ENCODE peak calls at places on chromosomes 1 and 21, in six cellular contexts. U is CD8-positive, alpha-beta memory T cell; C is HCT116; Y is heart left ventricle; Z is Caco-2; A is gastrocnemius medialis. J is an unnamed sample. For H3K4me1, H3K36me3 and H3K27me3, the result is how much of the 10 kb centered on the place peaks cover.

GRCh38 chr1:100950311-100950710 is 54.4 kb downstream of the SLC30A7 start:
- DNase-seq in U (no peak), C (no peak), Y (no peak), Z (no peak), A (no peak), J (no peak)

GRCh38 chr21:31509108-31510017 is 150.1 kb upstream of the SOD1 start:
- DNase-seq in U (peak), C (peak), Y (no peak), Z (peak), A (no peak), J (no peak)

GRCh38 chr1:112436384-112437156 is 40.6 kb downstream of the CTTNBP2NL start:
- DNase-seq in U (no peak), C (no peak), Y (no peak), Z (no peak), A (no peak), J (no peak)

GRCh38 chr1:27628712-27629111 is 6.3 kb downstream of the FGR start:
- DNase-seq in U (no peak), C (no peak), Y (no peak), Z (no peak), A (no peak), J (no peak)

GRCh38 chr1:94555091-94555490 is 13.5 kb upstream of the F3 start:
- DNase-seq in U (no peak), C (no peak), Y (no peak), Z (no peak), A (no peak), J (no peak)

GRCh38 chr1:175822575-175822974 is 79.2 kb upstream of the TNR start:
- DNase-seq in U (no peak), C (no peak), Y (no peak), Z (no peak), A (no peak), J (no peak)

GRCh38 chr1:1778827-1779675 is 781 bp upstream of the NADK start:
- DNase-seq in U (peak), C (peak), Y (peak), Z (peak), A (peak), J (peak)

GRCh38 chr1:3113741-3114056 is 44.7 kb downstream of the PRDM16 start:
- DNase-seq in U (no peak), C (no peak), Y (no peak), Z (no peak), A (no peak), J (no peak)

GRCh38 chr1:205228052-205228451 is 306 bp downstream of the TMCC2 start:
- DNase-seq in U (no peak), C (no peak), Y (no peak), Z (no peak), A (no peak), J (no peak)

GRCh38 chr1:15849775-15850449 is 2.4 kb downstream of the SPEN start:
- DNase-seq in U (peak), C (peak), Y (peak), Z (peak), A (no peak), J (no peak)

GRCh38 chr1:16718908-16719533 is 21.3 kb upstream of the RNU1-4 start:
- DNase-seq in U (no peak), C (no peak), Y (no peak), Z (no peak), A (no peak), J (peak)

GRCh38 chr1:6785318-6785712 is at the start of gene CAMTA1:
- DNase-seq in U (no peak), C (no peak), Y (no peak), Z (no peak), A (no peak), J (no peak)

GRCh38 chr1:169124459-169124858 is 18.0 kb downstream of the ATP1B1 start:
- DNase-seq in U (no peak), C (no peak), Y (no peak), Z (no peak), A (no peak), J (no peak)

GRCh38 chr21:17921579-17922530 is 102.7 kb upstream of the C21orf91 start:
- DNase-seq in U (no peak), C (no peak), Y (peak), Z (no peak), A (peak), J (no peak)

GRCh38 chr1:53837924-53838653 is at the start of gene NDC1:
- DNase-seq in U (peak), C (peak), Y (peak), Z (peak), A (peak), J (peak)

GRCh38 chr1:210132582-210132981 is 100.0 kb upstream of the SERTAD4 start:
- DNase-seq in U (no peak), C (no peak), Y (no peak), Z (no peak), A (no peak), J (no peak)

GRCh38 chr1:14716474-14716873 is 118.0 kb downstream of the KAZN start:
- DNase-seq in U (no peak), C (no peak), Y (no peak), Z (no peak), A (no peak), J (no peak)

GRCh38 chr1:33306561-33307493 is 14.1 kb downstream of the A3GALT2 start:
- DNase-seq in U (no peak), C (no peak), Y (no peak), Z (no peak), A (peak), J (peak)

GRCh38 chr1:98088361-98088760 is 167.5 kb upstream of the DPYD start:
- DNase-seq in U (no peak), C (no peak), Y (no peak), Z (no peak), A (no peak), J (no peak)

GRCh38 chr1:98086796-98087195 is 166.0 kb upstream of the DPYD start:
- DNase-seq in U (no peak), C (peak), Y (no peak), Z (peak), A (no peak), J (no peak)

GRCh38 chr1:98090351-98090750 is 169.5 kb upstream of the DPYD start:
- DNase-seq in U (no peak), C (no peak), Y (no peak), Z (no peak), A (no peak), J (no peak)

GRCh38 chr1:98084188-98084587 is 163.4 kb upstream of the DPYD start:
- DNase-seq in U (no peak), C (no peak), Y (no peak), Z (no peak), A (no peak), J (no peak)

DNA sequence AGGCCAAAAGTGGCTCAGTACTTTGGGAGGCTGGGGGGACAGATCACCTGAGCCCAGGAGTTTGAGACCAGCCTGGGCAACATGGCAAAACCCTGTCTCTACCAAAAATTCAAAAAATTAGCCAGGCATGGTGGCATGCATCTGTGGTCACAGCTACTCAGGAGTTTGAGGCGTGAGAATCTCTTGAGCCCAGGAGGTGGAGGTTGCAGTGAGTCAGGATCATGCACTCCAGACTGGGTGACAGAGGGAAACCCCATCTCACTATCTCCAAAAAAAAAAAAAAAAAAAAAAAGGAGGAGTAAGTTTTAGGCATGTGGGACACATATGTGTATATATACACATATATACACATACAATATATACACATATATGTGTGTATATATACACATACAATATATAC is 165.3 kb upstream of the DPYD start:
- DNase-seq in U (no peak), C (no peak), Y (no peak), Z (no peak), A (no peak), J (no peak)
- H3K4me1 ChIP-seq in U (under half), C (under half), Y (under half), Z (under half), A (under half), J (under half)

GRCh38 chr1:154334647-154335350 is 9.5 kb downstream of the ATP8B2 start:
- DNase-seq in U (peak), C (no peak), Y (peak), Z (peak), A (peak), J (peak)
- H3K36me3 ChIP-seq in U (under half), C (under half), Y (half or more), Z (under half), A (under half), J (under half)

DNA sequence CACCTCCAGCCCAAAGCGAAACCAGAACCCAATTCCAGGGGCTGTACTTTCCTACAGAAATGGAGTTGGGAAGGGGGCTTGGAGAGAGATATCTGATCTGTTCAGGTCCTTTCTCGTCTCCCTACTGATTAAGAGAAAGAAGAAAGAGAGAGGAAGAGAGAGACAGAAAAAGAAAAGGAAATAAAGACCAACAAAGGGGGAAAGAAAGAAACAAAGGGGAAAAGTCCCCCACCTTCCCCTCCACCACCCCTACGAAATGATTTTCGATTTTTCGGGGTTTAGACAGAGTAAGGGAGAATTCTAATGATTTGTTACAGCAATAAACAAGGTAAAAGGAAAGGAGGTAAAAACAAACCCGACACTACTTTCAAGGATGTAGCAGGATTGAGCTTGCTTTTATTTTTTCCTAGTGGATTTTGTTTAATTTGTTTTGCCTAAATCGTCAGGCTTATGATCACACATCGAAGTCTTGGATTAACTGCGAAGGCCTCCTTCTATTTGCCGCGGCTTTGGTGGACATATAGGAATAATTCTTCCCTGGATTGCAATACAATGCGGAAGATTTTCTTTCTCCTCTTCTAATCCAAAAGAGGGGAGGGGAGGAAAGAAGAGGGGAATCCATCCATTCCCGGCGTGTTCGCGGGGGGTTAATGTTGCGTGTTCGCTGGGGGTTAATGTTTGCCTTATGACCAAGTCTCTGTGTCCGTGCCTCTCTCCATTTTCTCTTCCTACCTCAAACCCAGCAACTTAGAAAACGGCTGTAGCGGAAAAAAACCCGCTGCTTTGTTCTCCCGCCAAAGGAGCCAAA is 1.9 kb downstream of the TAL1 start:
- DNase-seq in U (no peak), C (no peak), Y (no peak), Z (no peak), A (no peak), J (no peak)
- H3K27me3 ChIP-seq in U (half or more), C (under half), Y (half or more), Z (under half), A (half or more), J (under half)

GRCh38 chr1:39003787-39004186 is 12.7 kb downstream of the AKIRIN1 start:
- DNase-seq in U (no peak), C (no peak), Y (no peak), Z (no peak), A (no peak), J (no peak)

GRCh38 chr1:39006287-39006686 is 15.2 kb downstream of the AKIRIN1 start:
- DNase-seq in U (no peak), C (no peak), Y (no peak), Z (no peak), A (no peak), J (no peak)

GRCh38 chr1:39001516-39002389 is 10.7 kb downstream of the AKIRIN1 start:
- DNase-seq in U (no peak), C (no peak), Y (no peak), Z (no peak), A (no peak), J (no peak)

GRCh38 chr1:39006726-39007645 is 15.9 kb downstream of the AKIRIN1 start:
- DNase-seq in U (no peak), C (no peak), Y (no peak), Z (no peak), A (no peak), J (no peak)

DNA sequence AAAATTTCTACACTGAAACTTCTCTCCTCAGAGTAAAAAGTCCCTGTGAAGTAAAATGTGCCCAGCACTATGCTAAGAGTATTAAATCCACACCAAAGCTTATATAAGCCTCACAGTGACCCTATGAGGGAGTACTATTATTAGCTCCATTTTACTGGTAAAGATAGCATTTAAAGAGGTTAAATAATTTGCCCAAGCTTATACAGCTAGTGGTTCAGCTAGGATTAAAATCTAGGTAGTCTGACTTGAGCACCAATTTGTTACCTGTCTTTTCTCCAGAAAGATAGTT is 12.3 kb downstream of the AKIRIN1 start:
- DNase-seq in U (no peak), C (no peak), Y (no peak), Z (no peak), A (no peak), J (no peak)
- H3K4me1 ChIP-seq in U (under half), C (under half), Y (under half), Z (under half), A (under half), J (under half)

GRCh38 chr1:18343646-18344045 is 137.1 kb upstream of the KLHDC7A start:
- DNase-seq in U (no peak), C (no peak), Y (no peak), Z (no peak), A (no peak), J (no peak)

GRCh38 chr1:18347559-18347958 is 133.2 kb upstream of the KLHDC7A start:
- DNase-seq in U (no peak), C (no peak), Y (no peak), Z (no peak), A (no peak), J (no peak)

GRCh38 chr1:18341291-18342058 is 139.3 kb upstream of the KLHDC7A start:
- DNase-seq in U (no peak), C (no peak), Y (no peak), Z (no peak), A (no peak), J (no peak)

GRCh38 chr1:18342744-18343143 is 138.0 kb upstream of the KLHDC7A start:
- DNase-seq in U (no peak), C (no peak), Y (no peak), Z (no peak), A (no peak), J (no peak)

DNA sequence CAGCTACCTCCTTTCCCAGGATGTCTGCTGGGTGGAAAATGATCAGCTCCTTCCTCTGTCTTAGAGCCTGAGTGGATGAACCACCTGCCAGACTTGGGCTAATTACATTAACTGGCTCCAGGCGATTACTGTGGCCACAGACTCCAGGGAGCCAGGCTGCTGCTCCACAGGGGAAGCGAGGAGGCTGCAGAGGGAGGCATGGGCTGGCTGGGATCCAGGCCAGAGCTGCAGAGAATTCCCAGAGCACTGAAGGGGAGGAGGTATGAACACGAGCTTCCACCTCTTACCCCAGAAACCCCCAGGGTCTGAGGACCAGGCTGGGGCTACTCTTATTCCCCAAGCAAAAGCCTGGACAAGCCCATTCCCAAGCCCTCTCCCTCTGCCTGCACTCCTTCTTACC is 136.0 kb upstream of the KLHDC7A start:
- DNase-seq in U (no peak), C (no peak), Y (no peak), Z (no peak), A (no peak), J (no peak)
- H3K36me3 ChIP-seq in U (under half), C (under half), Y (under half), Z (under half), A (under half), J (under half)

GRCh38 chr1:90359994-90360393 is 357.1 kb downstream of the BARHL2 start:
- DNase-seq in U (no peak), C (no peak), Y (no peak), Z (no peak), A (no peak), J (no peak)
- H3K27me3 ChIP-seq in U (under half), C (under half), Y (under half), Z (under half), A (under half), J (under half)

GRCh38 chr1:46277658-46278373 is 25.6 kb downstream of the LRRC41 start:
- DNase-seq in U (no peak), C (no peak), Y (no peak), Z (no peak), A (no peak), J (no peak)
- H3K4me1 ChIP-seq in U (under half), C (under half), Y (under half), Z (under half), A (under half), J (under half)

DNA sequence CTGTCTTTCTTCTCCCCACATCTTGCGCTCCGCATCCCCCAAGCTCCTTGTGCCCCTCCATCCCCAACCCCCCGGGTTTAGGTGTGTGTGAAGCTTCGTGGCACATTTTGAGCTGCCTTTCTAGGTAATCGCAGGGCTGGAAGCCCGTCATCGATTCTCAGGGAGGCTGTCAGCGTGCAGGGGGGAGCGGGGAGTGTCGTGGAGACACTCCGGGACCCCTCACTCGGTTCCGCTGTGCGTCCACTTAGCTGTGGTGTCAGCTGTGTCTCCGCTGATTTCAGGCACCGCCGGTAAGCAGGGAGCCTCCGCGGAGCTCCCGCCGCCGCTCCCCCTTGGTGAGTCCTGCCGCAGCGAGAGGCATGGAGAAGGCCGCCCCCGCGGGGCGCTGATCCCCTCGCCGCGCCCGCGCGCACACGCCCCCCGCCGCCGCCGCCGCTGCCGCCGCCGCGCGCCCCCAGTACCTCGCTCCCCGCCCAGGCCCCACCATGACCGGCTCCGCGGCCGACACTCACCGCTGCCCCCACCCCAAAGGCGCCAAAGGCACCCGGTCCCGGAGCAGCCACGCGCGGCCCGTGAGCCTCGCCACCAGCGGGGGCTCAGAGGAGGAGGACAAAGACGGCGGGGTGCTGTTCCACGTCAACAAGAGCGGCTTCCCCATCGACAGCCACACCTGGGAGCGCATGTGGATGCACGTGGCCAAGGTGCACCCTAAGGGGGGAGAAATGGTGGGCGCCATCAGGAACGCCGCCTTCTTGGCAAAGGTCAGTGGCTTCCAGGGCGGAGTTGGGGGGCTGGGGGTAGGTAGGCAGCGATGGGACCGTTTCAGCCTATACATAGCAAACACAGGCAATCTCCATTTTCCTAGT is 950 bp downstream of the VASH2 start:
- DNase-seq in U (no peak), C (no peak), Y (no peak), Z (no peak), A (no peak), J (no peak)
- H3K36me3 ChIP-seq in U (under half), C (under half), Y (under half), Z (under half), A (under half), J (under half)

DNA sequence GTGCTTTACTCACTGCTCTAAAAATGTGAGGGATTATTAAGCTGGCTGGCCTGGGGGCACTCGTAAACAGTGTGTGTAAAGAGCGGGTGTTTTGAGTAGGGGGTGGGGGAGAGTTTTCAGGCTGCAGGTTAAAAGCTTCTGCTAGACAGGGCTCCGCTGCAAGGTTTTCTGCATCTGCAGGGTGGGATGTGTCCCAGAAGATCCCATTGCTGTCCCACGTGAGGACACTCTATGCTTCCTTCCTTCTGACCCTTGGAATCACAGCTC is 93.8 kb downstream of the KCNN3 start:
- DNase-seq in U (no peak), C (no peak), Y (no peak), Z (no peak), A (no peak), J (no peak)
- H3K27me3 ChIP-seq in U (under half), C (under half), Y (under half), Z (under half), A (under half), J (under half)

GRCh38 chr1:23124259-23125026 is 44.2 kb downstream of the LUZP1 start:
- DNase-seq in U (no peak), C (no peak), Y (no peak), Z (no peak), A (no peak), J (no peak)

GRCh38 chr1:23125489-23125888 is 43.2 kb downstream of the LUZP1 start:
- DNase-seq in U (no peak), C (no peak), Y (no peak), Z (no peak), A (no peak), J (no peak)

GRCh38 chr1:23126801-23127200 is 41.9 kb downstream of the LUZP1 start:
- DNase-seq in U (no peak), C (no peak), Y (no peak), Z (no peak), A (no peak), J (no peak)

GRCh38 chr1:23123528-23123927 is 45.1 kb downstream of the LUZP1 start:
- DNase-seq in U (no peak), C (no peak), Y (no peak), Z (no peak), A (no peak), J (no peak)

DNA sequence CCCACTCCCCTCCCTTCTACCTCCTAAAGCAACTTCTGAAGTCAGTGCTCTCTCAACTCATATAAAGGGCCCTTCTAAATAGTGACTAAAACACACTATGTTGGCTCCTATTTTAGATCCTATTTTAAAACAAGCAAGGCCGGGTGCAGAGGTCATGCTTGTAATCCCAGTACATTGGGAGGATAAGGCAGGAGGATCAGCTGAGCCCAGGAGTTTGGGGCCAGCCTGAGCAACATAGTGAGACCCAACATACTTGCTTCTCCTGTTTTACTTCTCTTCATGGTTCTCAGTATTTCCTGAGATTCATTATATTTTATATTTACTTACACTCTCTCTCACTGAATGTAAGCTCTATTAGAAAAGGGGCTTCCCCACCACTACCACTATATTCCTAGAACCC is 42.5 kb downstream of the LUZP1 start:
- DNase-seq in U (no peak), C (no peak), Y (no peak), Z (no peak), A (no peak), J (no peak)
- H3K4me1 ChIP-seq in U (under half), C (under half), Y (half or more), Z (under half), A (under half), J (under half)